ENCODE peak calls at places on chromosomes 7 and 10, in six cellular contexts. T, G, Y, J, S and P are unnamed samples. For H3K27me3, the result is how much of the 10 kb centered on the place peaks cover.

GRCh38 chr10:77176224-77176623 is 461.4 kb downstream of the KCNMA1 start:
- DNase-seq in T (no peak), G (no peak), Y (no peak), J (no peak), S (no peak), P (no peak)

GRCh38 chr10:77810446-77811335 is 115.9 kb downstream of the DLG5 start:
- DNase-seq in T (no peak), G (no peak), Y (no peak), J (no peak), S (no peak), P (no peak)

GRCh38 chr7:26626687-26627086 is 237.7 kb downstream of the SKAP2 start:
- DNase-seq in T (no peak), G (no peak), Y (no peak), J (no peak), S (no peak), P (no peak)

GRCh38 chr7:68146970-68147369 is 1150.3 kb downstream of the TYW1 start:
- DNase-seq in T (no peak), G (no peak), Y (no peak), J (no peak), S (peak), P (no peak)

GRCh38 chr10:50577681-50578350 is 45.9 kb downstream of the SGMS1 start:
- DNase-seq in T (no peak), G (no peak), Y (no peak), J (peak), S (no peak), P (no peak)

GRCh38 chr7:19060870-19061269 is 56.6 kb downstream of the TWIST1 start:
- DNase-seq in T (no peak), G (no peak), Y (no peak), J (no peak), S (no peak), P (no peak)

GRCh38 chr10:71437537-71438058 is 40.9 kb downstream of the CDH23 start:
- DNase-seq in T (no peak), G (no peak), Y (peak), J (no peak), S (no peak), P (peak)

GRCh38 chr10:76270464-76270863 is 839.0 kb downstream of the LRMDA start:
- DNase-seq in T (no peak), G (no peak), Y (no peak), J (no peak), S (no peak), P (no peak)

GRCh38 chr10:99754670-99755069 is 22.6 kb downstream of the CUTC start:
- DNase-seq in T (no peak), G (no peak), Y (no peak), J (peak), S (no peak), P (no peak)

GRCh38 chr7:76426246-76426645 is 1.5 kb downstream of the ZP3 start:
- DNase-seq in T (no peak), G (no peak), Y (no peak), J (no peak), S (no peak), P (no peak)

GRCh38 chr10:72455889-72456588 is 101.3 kb upstream of the DNAJB12 start:
- DNase-seq in T (no peak), G (no peak), Y (no peak), J (no peak), S (no peak), P (no peak)

GRCh38 chr10:62619409-62619730 is 185.2 kb upstream of the ADO start:
- DNase-seq in T (no peak), G (no peak), Y (no peak), J (no peak), S (no peak), P (no peak)

GRCh38 chr10:19518109-19518508 is 298.1 kb upstream of the PLXDC2 start:
- DNase-seq in T (no peak), G (no peak), Y (no peak), J (no peak), S (peak), P (no peak)

GRCh38 chr7:137006293-137006692 is 137.8 kb downstream of the CHRM2 start:
- DNase-seq in T (no peak), G (no peak), Y (peak), J (no peak), S (no peak), P (no peak)

GRCh38 chr10:58609525-58610150 is 97.0 kb downstream of the BICC1 start:
- DNase-seq in T (no peak), G (no peak), Y (no peak), J (no peak), S (no peak), P (no peak)

GRCh38 chr7:48786951-48787350 is 137.4 kb upstream of the CDC14C start:
- DNase-seq in T (no peak), G (no peak), Y (no peak), J (no peak), S (no peak), P (no peak)

DNA sequence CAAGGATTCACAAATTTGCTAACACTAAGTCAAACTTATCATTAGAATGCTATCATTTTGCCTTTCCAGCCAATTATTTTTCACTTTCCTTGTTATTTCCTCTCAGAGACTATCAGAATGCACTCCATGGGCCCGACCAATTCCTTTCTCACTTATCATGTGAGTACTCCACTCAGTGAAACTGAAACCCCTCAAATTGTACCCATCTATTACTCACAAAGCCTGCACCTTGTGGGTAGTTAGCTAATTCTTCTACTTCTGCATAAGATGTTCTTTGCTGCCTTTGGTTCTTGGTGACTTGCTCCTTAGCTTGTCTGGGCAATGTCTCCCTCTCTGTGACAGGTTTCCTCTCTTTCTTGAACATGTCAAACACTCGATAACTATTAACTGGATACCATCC is 35.2 kb upstream of the MBL2 start:
- DNase-seq in T (no peak), G (no peak), Y (no peak), J (no peak), S (no peak), P (no peak)
- H3K27me3 ChIP-seq in T (under half), G (under half), Y (under half), J (under half), S (under half), P (under half)

GRCh38 chr7:69898189-69898588 is 299.9 kb downstream of the AUTS2 start:
- DNase-seq in T (no peak), G (no peak), Y (no peak), J (peak), S (no peak), P (no peak)
- TF ChIP-seq CTCF in T (no peak), G (no peak), Y (no peak), J (no peak), S (no peak), P (no peak)

GRCh38 chr10:14192746-14193145 is 138.0 kb downstream of the FRMD4A start:
- DNase-seq in T (no peak), G (no peak), Y (no peak), J (no peak), S (no peak), P (no peak)
- H3K27me3 ChIP-seq in T (under half), G (under half), Y (under half), J (under half), S (under half), P (under half)

GRCh38 chr7:25240896-25241295 is 12.6 kb upstream of the NPVF start:
- DNase-seq in T (no peak), G (no peak), Y (no peak), J (no peak), S (no peak), P (no peak)
- TF ChIP-seq CTCF in T (no peak), G (no peak), Y (no peak), J (no peak), S (no peak), P (no peak)

DNA sequence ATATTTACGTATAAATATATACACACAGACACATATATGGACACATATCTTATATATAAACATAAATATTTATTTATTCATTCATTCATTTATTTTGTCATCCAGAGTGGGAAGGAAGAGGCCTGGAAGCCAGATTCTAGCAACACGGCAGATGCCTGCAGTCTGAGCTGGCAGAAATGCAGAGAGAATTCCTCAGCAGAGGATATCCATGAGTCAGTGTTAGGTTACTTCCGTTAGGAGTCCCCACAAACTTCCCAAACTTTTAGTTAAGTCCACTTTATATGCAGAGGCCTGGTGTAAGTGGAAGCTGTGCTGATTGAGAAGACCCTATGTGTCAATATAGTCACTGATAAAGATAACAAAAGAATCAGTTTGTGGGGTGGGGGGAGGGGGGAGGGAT is 89.6 kb downstream of the PPP1R17 start:
- DNase-seq in T (no peak), G (no peak), Y (no peak), J (no peak), S (no peak), P (no peak)
- H3K27me3 ChIP-seq in T (under half), G (under half), Y (under half), J (under half), S (under half), P (under half)